ENCODE peak calls at places on chromosomes 2 and 18, in four cellular contexts. M is Peyer's patch, L is foreskin fibroblast, N is suprapubic skin. W is an unnamed sample.

GRCh38 chr2:144350151-144350802 is 169.6 kb downstream of the ZEB2 start:
- DNase-seq in M (no peak), L (peak; percentile 20), N (no peak), W (no peak)

GRCh38 chr2:196168181-196168580 is 3.2 kb downstream of the STK17B start:
- DNase-seq in M (no peak), L (peak; percentile 78), N (no peak), W (no peak)

GRCh38 chr18:23572570-23572969 is 13.7 kb downstream of the NPC1 start:
- DNase-seq in M (no peak), L (no peak), N (no peak), W (no peak)

GRCh38 chr2:190320696-190321095 is 1.1 kb upstream of the HIBCH start:
- DNase-seq in M (no peak), L (no peak), N (no peak), W (no peak)

GRCh38 chr2:121293450-121294325 is 8.7 kb upstream of the TFCP2L1 start:
- DNase-seq in M (peak; percentile 89), L (no peak), N (no peak), W (no peak)

GRCh38 chr2:12119841-12120240 is 373.4 kb downstream of the LPIN1 start:
- DNase-seq in M (no peak), L (peak; percentile 78), N (no peak), W (no peak)

GRCh38 chr18:12991839-12992216 is 666 bp downstream of the CEP192 start:
- DNase-seq in M (no peak), L (no peak), N (no peak), W (no peak)

GRCh38 chr2:241812730-241813079 is 3.7 kb downstream of the NEU4 start:
- DNase-seq in M (no peak), L (no peak), N (no peak), W (no peak)

GRCh38 chr2:38603402-38604265 is 906 bp upstream of the HNRNPLL start:
- DNase-seq in M (peak; percentile 91), L (peak; percentile 92), N (peak; percentile 88), W (peak; percentile 48)

GRCh38 chr2:144382848-144383247 is 137.1 kb downstream of the ZEB2 start:
- DNase-seq in M (no peak), L (peak; percentile 38), N (no peak), W (no peak)

GRCh38 chr2:26355038-26355995 is 8.7 kb upstream of the ADGRF3 start:
- DNase-seq in M (no peak), L (peak; percentile 87), N (no peak), W (no peak)

GRCh38 chr2:73981081-73981968 is 3.4 kb upstream of the TET3 start:
- DNase-seq in M (peak; percentile 66), L (peak; percentile 75), N (no peak), W (peak; percentile 44)

DNA sequence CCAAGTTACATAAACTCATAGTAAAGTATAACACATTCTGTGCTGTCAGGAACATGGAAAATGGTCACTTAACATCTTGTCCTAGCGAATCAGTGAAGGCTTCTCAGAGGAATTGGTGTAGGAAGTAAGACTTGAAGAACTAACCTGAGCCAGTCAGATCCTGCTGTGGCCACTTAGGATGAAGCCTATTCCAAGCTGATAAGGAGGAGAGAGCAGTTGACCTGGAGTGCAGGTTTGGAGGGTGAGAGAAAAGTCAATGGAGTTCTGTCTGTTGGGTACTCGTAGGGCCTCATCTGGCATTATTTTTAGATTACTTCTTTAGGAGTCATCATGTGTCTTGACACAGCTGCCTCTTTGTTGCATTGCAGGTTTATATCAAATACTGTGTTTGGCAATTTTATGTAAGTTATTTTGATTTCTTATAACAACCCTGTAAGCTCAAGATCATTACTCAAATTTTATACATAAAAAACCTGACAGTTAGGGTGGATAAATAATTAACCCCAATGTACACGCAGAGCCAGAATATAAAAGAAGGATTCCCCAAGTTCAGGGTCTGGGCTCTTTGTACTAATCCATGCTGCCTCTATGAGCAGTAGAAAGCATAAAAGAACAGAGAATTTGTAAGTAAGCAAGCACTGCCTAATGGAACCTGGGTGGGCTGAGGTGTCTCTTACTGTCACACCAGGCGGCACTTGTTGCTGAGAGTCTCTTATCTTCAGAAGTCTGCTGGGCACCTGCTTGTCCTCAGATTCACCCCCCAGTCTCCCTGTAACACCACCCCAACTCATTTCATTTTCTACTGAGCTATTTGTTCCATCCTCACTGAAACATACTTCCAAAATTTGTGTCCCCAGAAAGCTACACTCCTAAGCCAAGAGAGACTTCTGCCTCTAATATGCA is 252.1 kb upstream of the NT5C1B start:
- DNase-seq in M (no peak), L (no peak), N (no peak), W (no peak)
- TF ChIP-seq CTCF in M (no peak), L (no peak), N (no peak), W (no peak)

GRCh38 chr18:70172225-70172624 is 33.3 kb downstream of the RTTN start:
- DNase-seq in M (no peak), L (peak; percentile 52), N (no peak), W (no peak)
- TF ChIP-seq CTCF in M (peak; percentile 20), L (peak; percentile 36), N (no peak), W (no peak)

DNA sequence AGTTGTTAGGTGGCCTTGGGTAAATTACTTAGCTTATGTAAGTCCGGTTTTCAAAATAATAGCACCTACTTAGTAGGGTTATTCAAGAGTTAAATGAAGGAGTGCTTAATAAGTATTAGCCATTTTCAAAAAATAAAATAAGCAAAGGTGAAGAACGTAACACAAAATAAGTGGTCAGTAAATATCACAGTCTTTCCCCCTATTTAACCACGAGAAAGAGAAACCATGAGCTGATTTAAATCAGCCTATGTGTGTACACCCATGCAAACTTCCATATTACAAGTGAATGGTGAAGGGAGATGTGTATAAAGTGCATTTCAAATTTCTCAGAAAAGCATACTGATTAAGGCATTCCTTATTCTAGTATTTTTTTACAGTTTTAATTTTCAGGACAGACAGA is 2.2 kb downstream of the WIPF1 start:
- DNase-seq in M (no peak), L (no peak), N (no peak), W (no peak)
- TF ChIP-seq CTCF in M (no peak), L (no peak), N (no peak), W (no peak)

GRCh38 chr2:66095820-66096219 is 339.1 kb upstream of the MEIS1 start:
- DNase-seq in M (no peak), L (no peak), N (no peak), W (no peak)
- TF ChIP-seq CTCF in M (no peak), L (no peak), N (no peak), W (no peak)

DNA sequence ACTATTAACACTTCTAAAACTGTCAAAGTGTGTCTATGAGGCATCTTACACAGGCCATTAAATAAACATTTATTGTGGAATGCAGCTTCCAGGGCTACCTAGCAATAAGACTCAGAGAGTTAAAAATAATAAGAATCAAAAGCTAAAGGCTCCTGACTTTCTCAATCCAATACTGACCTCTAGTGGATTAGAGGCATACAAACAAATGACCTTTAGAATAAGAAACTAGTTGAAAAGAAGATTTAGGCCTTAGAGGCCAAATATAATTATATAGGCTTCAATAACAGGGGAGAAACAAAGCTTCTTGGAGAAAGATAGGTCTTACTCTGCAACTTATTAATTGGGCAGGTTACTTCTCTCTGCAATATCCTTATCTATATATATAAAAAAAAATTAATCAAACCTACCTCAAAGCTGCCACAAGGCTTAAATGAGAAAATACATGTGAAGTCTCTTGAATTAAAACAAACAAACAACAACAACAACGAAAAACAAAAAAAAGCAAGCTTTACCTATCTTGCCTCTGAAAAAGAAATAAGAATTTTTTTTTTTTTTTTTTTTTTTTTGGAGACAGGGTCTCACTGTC is 246.1 kb downstream of the EXOC6B start:
- DNase-seq in M (no peak), L (peak; percentile 61), N (no peak), W (no peak)
- TF ChIP-seq CTCF in M (peak; percentile 65), L (peak; percentile 31), N (peak; percentile 56), W (no peak)

GRCh38 chr2:63424329-63425078 is 163.8 kb downstream of the WDPCP start:
- DNase-seq in M (no peak), L (peak; percentile 61), N (no peak), W (no peak)
- TF ChIP-seq CTCF in M (peak; percentile 42), L (peak; percentile 51), N (no peak), W (no peak)

W was measured in activated B cell treated with CpG ODN at 0.5 μM for 24 hours.